ENCODE peak calls at places on chromosomes 16 and 17, in ten cellular contexts. R is DND-41, P is SK-N-SH, F is PC-3, Q is MM.1S, C is astrocyte, V is IMR-90, I is neural progenitor cell, J is HCT116, A is mammary epithelial cell. M is an unnamed sample.

GRCh38 chr16:67926181-67926742 is 5.4 kb downstream of the CTRL start:
- DNase-seq in R (no peak), P (no peak), F (peak; percentile 73), Q (no peak), C (no peak), V (peak; percentile 30), I (no peak), J (no peak), A (no peak), M (no peak)

GRCh38 chr17:73191443-73192218 is 1.2 kb upstream of the COG1 start:
- DNase-seq in R (peak; percentile 78), P (peak; percentile 84), F (peak; percentile 91), Q (peak; percentile 87), C (peak; percentile 31), V (peak; percentile 69), I (peak; percentile 78), J (peak; percentile 80), A (peak; percentile 61), M (peak; percentile 73)

GRCh38 chr16:89319883-89320716 is 102.6 kb downstream of the ZNF778 start:
- DNase-seq in R (no peak), P (no peak), F (peak; percentile 89), Q (peak; percentile 57), C (peak; percentile 82), V (peak; percentile 85), I (no peak), J (no peak), A (peak; percentile 91), M (peak; percentile 78)

GRCh38 chr17:78000351-78000750 is 41.8 kb downstream of the TNRC6C start:
- DNase-seq in R (no peak), P (peak; percentile 54), F (no peak), Q (no peak), C (peak; percentile 75), V (peak; percentile 60), I (no peak), J (no peak), A (peak; percentile 2), M (peak; percentile 37)

GRCh38 chr17:7004398-7005253 is 7.8 kb upstream of the RNASEK start:
- DNase-seq in R (peak; percentile 55), P (peak; percentile 70), F (peak; percentile 82), Q (peak; percentile 72), C (no peak), V (peak; percentile 54), I (peak; percentile 78), J (peak; percentile 56), A (peak; percentile 69), M (no peak)

GRCh38 chr16:35306915-35307314 is 1847.5 kb downstream of the TP53TG3F start:
- DNase-seq in R (no peak), P (no peak), F (peak; percentile 25), Q (no peak), C (no peak), V (no peak), I (no peak), J (no peak), A (peak; percentile 54), M (no peak)

GRCh38 chr16:1125471-1125870 is 27.4 kb upstream of the CACNA1H start:
- DNase-seq in R (no peak), P (no peak), F (peak; percentile 32), Q (no peak), C (peak; percentile 55), V (peak; percentile 74), I (peak; percentile 47), J (peak; percentile 43), A (no peak), M (peak; percentile 13)

GRCh38 chr16:62038225-62038624 is 2.0 kb upstream of the CDH8 start:
- DNase-seq in R (no peak), P (no peak), F (peak; percentile 6), Q (no peak), C (no peak), V (no peak), I (no peak), J (no peak), A (no peak), M (no peak)

GRCh38 chr17:81003711-81004335 is 12.2 kb downstream of the CHMP6 start:
- DNase-seq in R (no peak), P (peak; percentile 80), F (no peak), Q (no peak), C (no peak), V (no peak), I (peak; percentile 71), J (no peak), A (no peak), M (no peak)

GRCh38 chr17:8572767-8573166 is 57.8 kb downstream of the MYH10 start:
- DNase-seq in R (no peak), P (no peak), F (no peak), Q (no peak), C (no peak), V (no peak), I (no peak), J (no peak), A (no peak), M (peak; percentile 39)

GRCh38 chr17:68784431-68784830 is 170.8 kb downstream of the ABCA8 start:
- DNase-seq in R (no peak), P (no peak), F (no peak), Q (no peak), C (no peak), V (no peak), I (no peak), J (no peak), A (no peak), M (no peak)

GRCh38 chr17:8068736-8069586 is 18.6 kb downstream of the ALOX12B start:
- DNase-seq in R (no peak), P (no peak), F (no peak), Q (no peak), C (no peak), V (no peak), I (no peak), J (no peak), A (no peak), M (no peak)

GRCh38 chr17:22277595-22277994 is 585.3 kb downstream of the KCNJ18 start:
- DNase-seq in R (no peak), P (no peak), F (no peak), Q (no peak), C (no peak), V (no peak), I (no peak), J (no peak), A (no peak), M (no peak)

GRCh38 chr16:86338403-86339115 is 171.8 kb upstream of the FOXF1 start:
- DNase-seq in R (no peak), P (no peak), F (no peak), Q (no peak), C (no peak), V (no peak), I (no peak), J (no peak), A (no peak), M (no peak)

GRCh38 chr17:60107526-60108257 is 29.0 kb upstream of the HEATR6 start:
- DNase-seq in R (no peak), P (no peak), F (peak; percentile 17), Q (no peak), C (no peak), V (no peak), I (no peak), J (no peak), A (no peak), M (no peak)

DNA sequence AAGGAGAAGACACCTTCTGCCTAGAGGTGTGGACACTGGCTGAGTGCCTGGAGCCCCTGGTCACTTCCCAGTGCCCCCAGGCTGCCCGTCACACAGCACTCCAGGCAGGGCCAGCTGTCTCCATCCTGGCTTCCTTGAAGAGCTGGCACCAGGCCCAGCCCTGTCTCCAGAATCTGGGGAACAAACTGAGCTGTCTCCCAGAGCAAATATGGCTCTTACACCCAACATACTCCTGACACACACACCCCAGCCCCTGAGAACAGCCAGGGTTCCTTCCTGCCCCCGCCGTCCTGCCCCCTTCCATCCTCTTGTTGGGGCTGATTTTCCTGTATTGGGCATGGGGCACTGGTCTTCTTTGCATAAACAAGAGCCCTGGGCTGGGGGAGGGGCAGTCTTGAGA is 9.1 kb downstream of the NHERF1 start:
- DNase-seq in R (no peak), P (peak; percentile 63), F (no peak), Q (no peak), C (no peak), V (no peak), I (no peak), J (no peak), A (no peak), M (no peak)
- H4K20me1 ChIP-seq in R (peaks cover 89% of the 10 kb centered on the region), P (no peaks in the 10 kb centered on the region), F (peaks cover 4% of the 10 kb centered on the region), Q (peaks cover 30% of the 10 kb centered on the region), C (peaks cover 48% of the 10 kb centered on the region), V (peaks cover 8% of the 10 kb centered on the region), I (peaks cover 64% of the 10 kb centered on the region), J (no peaks in the 10 kb centered on the region), A (no peaks in the 10 kb centered on the region), M (no peaks in the 10 kb centered on the region)

GRCh38 chr17:79237448-79238053 is 162.9 kb downstream of the ENGASE start:
- DNase-seq in R (no peak), P (no peak), F (no peak), Q (no peak), C (no peak), V (no peak), I (no peak), J (no peak), A (no peak), M (no peak)
- H2AFZ ChIP-seq in R (no peak overlapping the region), P (no peak overlapping the region), F (no peak overlapping the region), Q (no peak overlapping the region), C (no peak overlapping the region), V (no peak overlapping the region), I (no peak overlapping the region), J (no peak overlapping the region), A (no peak overlapping the region), M (no peak overlapping the region)

DNA sequence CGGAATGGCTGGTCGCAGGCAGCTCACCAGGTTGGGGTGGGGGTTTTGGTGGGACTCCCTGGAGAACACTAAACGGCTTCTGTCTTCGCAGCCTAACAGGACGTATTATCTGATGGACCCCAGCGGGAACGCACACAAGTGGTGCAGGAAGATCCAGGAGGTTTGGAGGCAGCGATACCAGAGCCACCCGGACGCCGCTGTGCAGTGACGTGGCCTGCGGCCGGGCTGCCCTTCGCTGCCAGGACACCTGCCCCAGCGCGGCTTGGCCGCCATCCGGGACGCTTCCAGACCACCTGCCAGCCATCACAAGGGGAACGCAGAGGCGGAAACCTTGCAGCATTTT is 59.7 kb downstream of the PDPK1 start:
- DNase-seq in R (no peak), P (no peak), F (no peak), Q (no peak), C (no peak), V (no peak), I (no peak), J (no peak), A (no peak), M (no peak)
- H3K4me2 ChIP-seq in R (no peak overlapping the region), P (no peak overlapping the region), F (no peak overlapping the region), Q (no peak overlapping the region), C (no peak overlapping the region), V (no peak overlapping the region), I (no peak overlapping the region), J (no peak overlapping the region), A (no peak overlapping the region), M (no peak overlapping the region)

DNA sequence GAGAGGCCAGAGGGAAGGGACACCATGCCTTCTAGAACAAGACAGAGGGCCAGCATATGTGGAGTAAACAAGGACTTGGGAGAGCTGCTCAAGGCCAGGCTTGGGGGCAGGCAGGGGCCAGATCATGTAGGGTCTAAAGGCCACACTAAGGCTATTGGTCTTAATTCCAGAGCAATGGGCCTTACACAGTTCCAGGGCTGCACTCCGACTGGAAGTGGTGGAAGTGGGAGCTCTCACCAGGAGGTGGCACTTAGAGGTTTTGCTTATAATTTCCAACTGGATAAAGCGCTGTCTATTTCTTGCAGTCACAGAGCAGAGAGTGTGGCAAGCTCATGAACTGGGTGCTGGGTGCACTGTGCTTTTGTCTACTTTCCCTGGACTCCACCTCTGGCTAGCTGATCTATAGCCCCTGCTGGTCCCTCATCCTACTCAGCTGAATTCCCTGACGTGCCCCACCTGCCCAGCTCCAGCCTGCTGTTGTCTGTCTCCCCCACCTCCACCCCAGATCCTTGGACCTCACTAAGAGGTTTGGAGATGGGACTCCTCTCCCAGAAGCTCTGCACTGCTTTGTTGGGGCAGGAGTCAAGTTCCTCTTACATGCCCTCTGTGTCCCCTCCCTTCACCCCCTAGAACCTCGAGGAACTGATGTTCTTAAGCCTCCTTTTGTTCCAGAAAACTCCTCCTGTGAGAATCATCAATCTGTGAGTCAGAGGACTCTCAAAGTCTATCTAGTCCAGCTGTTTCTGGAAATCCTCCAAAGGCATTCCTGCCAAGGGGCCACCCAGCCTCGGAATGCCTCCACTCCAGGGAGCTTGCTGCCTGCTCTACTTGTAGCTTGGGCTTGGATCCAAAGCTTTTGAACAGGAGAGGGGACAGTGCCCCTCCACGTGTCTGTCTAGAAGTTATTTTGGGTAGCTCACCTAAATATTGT is 48.1 kb upstream of the KSR1 start:
- DNase-seq in R (no peak), P (no peak), F (peak; percentile 38), Q (no peak), C (peak; percentile 41), V (peak; percentile 51), I (peak; percentile 37), J (peak; percentile 7), A (peak; percentile 48), M (peak; percentile 65)
- H4K20me1 ChIP-seq in R (no peaks in the 10 kb centered on the region), P (no peaks in the 10 kb centered on the region), F (no peaks in the 10 kb centered on the region), Q (no peaks in the 10 kb centered on the region), C (no peaks in the 10 kb centered on the region), V (no peaks in the 10 kb centered on the region), I (no peaks in the 10 kb centered on the region), J (no peaks in the 10 kb centered on the region), A (no peaks in the 10 kb centered on the region), M (no peaks in the 10 kb centered on the region)

M was measured in fibroblast of lung.